ENCODE peak calls at places on chromosomes 11 and 22, in four cellular contexts. W is H1, J is HepG2, Z is A549. G is an unnamed sample.

GRCh38 chr22:39384750-39385480 is 14.7 kb upstream of the TAB1 start:
- DNase-seq in W (no peak), Z (peak; percentile 33), J (peak; percentile 35), G (peak; percentile 45)

GRCh38 chr11:2987881-2988280 is 4.2 kb downstream of the NAP1L4 start:
- DNase-seq in Z (no peak), W (no peak), J (no peak), G (no peak)

GRCh38 chr11:124988063-124988462 is 34.1 kb downstream of the CCDC15 start:
- DNase-seq in Z (no peak), W (no peak), J (no peak), G (no peak)

GRCh38 chr11:66068923-66069714 is 953 bp upstream of the PACS1 start:
- DNase-seq in W (no peak), J (peak; percentile 12), Z (peak; percentile 77), G (no peak)

GRCh38 chr11:34650528-34650927 is 29.6 kb downstream of the EHF start:
- DNase-seq in Z (no peak), W (no peak), J (no peak), G (no peak)

GRCh38 chr11:96257972-96258951 is 84.7 kb downstream of the MAML2 start:
- DNase-seq in Z (no peak), J (no peak), W (no peak), G (no peak)

GRCh38 chr11:92628401-92629292 is 340.8 kb upstream of the MTNR1B start:
- DNase-seq in J (no peak), Z (no peak), W (no peak), G (no peak)

GRCh38 chr11:57124912-57125311 is 56.8 kb upstream of the LRRC55 start:
- DNase-seq in Z (no peak), W (no peak), J (no peak), G (no peak)

GRCh38 chr22:46143491-46144147 is 6.7 kb upstream of the PPARA start:
- DNase-seq in J (no peak), W (no peak), Z (no peak), G (no peak)

GRCh38 chr11:104665631-104666030 is 232.6 kb downstream of the CASP12 start:
- DNase-seq in Z (no peak), W (no peak), J (no peak), G (no peak)

GRCh38 chr22:26235792-26236191 is 66.5 kb downstream of the SEZ6L start:
- DNase-seq in Z (no peak), J (no peak), W (no peak), G (no peak)

DNA sequence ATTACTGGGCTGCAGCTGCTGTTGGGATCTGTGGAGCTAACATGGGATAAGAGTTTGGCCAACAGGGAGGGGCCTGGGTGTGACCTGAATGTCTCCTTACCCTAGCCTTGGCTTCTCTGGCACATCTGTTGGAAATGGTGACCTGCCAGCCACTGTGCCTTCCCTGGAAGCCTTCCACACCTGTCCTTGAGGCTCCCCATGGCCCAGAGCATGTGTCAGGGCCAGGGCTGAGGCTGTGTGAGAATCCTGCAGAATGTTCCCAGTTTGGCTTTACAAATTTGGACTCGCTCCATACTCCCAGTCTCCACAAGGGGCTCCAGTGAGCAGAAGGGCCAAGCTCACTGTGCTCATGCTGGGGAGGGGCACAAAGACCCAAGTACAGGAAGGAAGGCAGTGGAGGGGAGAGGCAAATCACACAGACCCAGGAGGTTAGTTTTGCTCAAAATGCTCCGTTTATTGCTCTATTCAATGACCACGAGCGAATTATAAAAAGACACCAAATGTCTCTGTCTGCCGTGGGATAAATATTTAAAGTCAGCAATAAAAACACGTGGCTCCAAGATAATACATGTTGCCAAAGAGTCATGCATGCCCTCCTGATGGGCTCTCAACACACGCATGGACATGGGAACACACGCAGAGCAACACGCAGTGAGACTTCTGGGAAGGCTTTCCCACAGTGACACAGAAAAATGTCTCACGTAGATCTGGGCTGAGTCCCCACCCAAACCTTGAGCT is 1.7 kb upstream of the IGSF22 start:
- DNase-seq in W (no peak), Z (peak; percentile 67), J (peak; percentile 48), G (peak; percentile 75)
- TF ChIP-seq PHF8 in W (no peak), Z (no peak), J (no peak), G (no peak)

DNA sequence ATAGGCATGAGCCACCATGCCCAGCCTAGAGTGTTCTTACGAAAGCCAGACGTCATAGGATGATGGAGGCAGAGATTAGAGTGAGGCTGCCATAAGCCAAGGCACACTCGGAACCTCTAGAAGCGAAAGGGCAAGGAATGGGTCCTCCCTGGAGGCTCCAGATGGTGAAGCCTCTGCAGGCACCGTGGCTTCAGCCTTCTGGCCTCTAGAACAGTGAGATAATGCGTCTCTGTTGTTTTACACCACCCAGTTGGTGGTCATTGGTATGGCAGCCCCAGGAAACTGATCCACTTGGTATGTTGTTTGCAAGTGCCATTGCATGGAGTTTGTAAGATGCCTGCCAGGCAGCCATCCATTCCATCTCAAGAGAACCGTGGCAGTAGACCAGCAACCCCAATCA is 791.0 kb downstream of the TBC1D22A start:
- DNase-seq in Z (no peak), W (no peak), J (no peak), G (no peak)
- TF ChIP-seq PHF8 in Z (no peak), W (no peak), J (no peak), G (no peak)

DNA sequence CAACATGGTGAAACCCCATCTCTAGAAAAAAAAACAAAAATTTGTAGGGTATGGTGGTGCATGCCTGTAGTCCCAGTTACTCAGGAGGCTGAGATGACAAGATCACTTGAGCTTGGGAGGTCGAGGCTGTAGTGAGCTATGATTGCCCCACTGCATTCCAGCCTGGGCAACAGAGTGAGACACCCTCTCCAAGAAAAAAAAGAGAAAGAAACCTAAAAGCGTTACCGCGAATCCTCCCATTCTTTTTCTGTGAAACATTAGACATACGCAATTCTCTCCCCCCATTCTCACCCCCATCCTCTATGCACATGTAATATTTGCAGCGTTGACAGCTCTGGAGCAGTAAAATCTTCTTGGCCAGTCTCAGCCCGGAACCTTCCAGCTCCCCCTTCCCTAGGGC is 2.1 kb downstream of the LRP4 start:
- DNase-seq in W (no peak), Z (no peak), J (no peak), G (no peak)
- TF ChIP-seq PHF8 in W (no peak), Z (no peak), J (no peak), G (no peak)

GRCh38 chr11:69166186-69167115 is 10.7 kb downstream of the SMIM38 start:
- DNase-seq in W (peak; percentile 61), Z (peak; percentile 89), J (peak; percentile 50), G (peak; percentile 35)
- TF ChIP-seq PHF8 in W (no peak), Z (no peak), J (no peak), G (no peak)

DNA sequence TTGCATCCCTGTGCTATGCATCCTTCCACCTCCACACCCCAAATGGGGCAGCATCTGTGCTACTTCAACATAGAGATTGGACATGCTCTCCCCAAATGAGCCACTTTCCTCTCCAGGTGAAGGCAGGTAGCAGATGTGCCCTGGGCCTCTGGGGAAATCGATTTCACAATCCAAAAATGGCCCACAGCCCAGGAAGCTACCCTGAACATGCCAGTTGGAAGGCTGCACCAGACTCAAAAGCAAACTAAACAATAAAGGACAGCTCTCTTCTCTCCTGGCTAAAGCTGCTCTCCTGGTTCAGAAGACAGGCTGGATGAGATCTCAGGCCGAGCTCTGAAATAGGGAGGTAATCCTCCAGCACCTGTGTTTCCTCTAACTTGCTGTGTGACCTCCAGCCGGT is 19.7 kb downstream of the ISX start:
- DNase-seq in W (no peak), Z (no peak), J (no peak), G (no peak)
- TF ChIP-seq PHF8 in W (no peak), Z (no peak), J (no peak), G (no peak)

GRCh38 chr11:114886644-114887259 is 208.4 kb downstream of the NXPE2 start:
- DNase-seq in Z (no peak), J (no peak), W (no peak), G (no peak)
- TF ChIP-seq PHF8 in Z (no peak), J (no peak), W (no peak), G (no peak)

DNA sequence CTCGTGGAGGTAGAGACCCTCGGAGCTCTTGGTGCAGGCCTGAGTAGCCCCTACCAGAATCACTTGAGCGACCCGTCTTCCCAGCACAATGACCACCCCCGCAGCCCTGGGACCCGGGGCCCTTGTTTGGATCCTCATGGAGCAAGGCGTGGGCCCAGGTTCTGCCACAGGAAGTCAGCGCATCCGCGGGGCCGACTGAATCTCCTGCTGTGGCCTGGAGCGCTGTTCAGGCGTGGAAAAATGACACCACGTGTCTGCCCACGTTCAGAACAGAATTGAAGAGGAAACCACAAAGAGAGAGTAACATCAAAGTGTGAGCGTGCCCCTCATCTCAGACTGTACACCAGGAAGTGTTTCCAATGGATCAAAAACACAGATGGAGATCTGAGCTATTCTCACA is 1479.2 kb downstream of the TBC1D22A start:
- DNase-seq in J (no peak), Z (no peak), W (no peak), G (no peak)
- TF ChIP-seq PHF8 in J (no peak), Z (no peak), W (no peak), G (no peak)

GRCh38 chr22:45127866-45128265 is 35.9 kb upstream of the NUP50 start:
- DNase-seq in Z (no peak), W (no peak), J (no peak), G (no peak)
- TF ChIP-seq PHF8 in Z (no peak), W (no peak), J (no peak), G (no peak)

DNA sequence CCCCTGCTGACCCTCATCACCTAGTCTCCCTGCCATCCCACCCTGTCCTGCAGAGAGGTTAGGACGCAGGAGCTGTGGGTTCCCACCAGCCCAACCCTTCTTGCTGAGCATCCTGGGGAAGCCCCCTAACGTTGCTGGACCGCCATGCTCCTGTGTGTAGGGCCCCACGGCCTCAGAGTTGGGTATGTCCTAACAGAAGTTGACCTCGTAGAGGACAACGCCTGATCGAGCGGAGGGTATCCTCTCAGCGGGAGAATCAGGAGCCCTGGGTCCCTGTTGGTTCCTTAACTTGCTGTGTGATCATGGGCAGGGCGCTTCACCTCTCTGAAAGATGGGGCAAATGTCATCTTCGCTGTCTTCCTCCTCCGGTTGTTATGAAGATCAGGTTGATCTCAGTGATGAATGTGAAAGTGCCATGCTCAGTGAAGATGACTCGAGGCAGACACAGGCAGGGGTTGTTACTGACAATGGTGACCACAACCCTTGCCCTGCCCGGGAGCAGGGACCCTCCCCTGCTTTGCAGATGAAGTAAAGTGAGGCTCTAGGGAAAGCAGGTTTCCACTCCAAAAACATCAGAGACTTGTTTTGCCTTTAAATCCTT is 19.3 kb upstream of the CD5 start:
- DNase-seq in W (no peak), Z (no peak), J (no peak), G (no peak)
- TF ChIP-seq PHF8 in W (no peak), Z (no peak), J (no peak), G (no peak)

GRCh38 chr11:30991376-30991775 is 378.2 kb downstream of the DCDC1 start:
- DNase-seq in Z (no peak), W (no peak), J (no peak), G (no peak)

GRCh38 chr11:30987819-30988218 is 381.7 kb downstream of the DCDC1 start:
- DNase-seq in J (no peak), Z (no peak), W (no peak), G (no peak)

GRCh38 chr11:30991802-30992512 is 377.6 kb downstream of the DCDC1 start:
- DNase-seq in Z (no peak), J (no peak), W (no peak), G (no peak)

GRCh38 chr11:30992513-30992849 is 377.1 kb downstream of the DCDC1 start:
- DNase-seq in Z (peak; percentile 35), W (no peak), J (peak; percentile 43), G (no peak)

GRCh38 chr11:30990625-30991348 is 378.8 kb downstream of the DCDC1 start:
- DNase-seq in W (no peak), J (no peak), Z (peak; percentile 13), G (no peak)
- TF ChIP-seq PHF8 in W (no peak), J (no peak), Z (no peak), G (no peak)